ENCODE peak calls at places on chromosomes 11 and 22, in seven cellular contexts. D is HepG2, W is HCT116, P is SK-N-SH, F is GM12878, S is K562, A is H1. E is an unnamed sample.

GRCh38 chr11:131422491-131422890 is 52.1 kb downstream of the NTM start:
- DNase-seq in D (no peak), W (no peak), P (no peak), F (no peak), S (no peak), A (no peak), E (no peak)

GRCh38 chr11:12683857-12684256 is 9.6 kb downstream of the TEAD1 start:
- DNase-seq in D (no peak), W (no peak), P (no peak), F (no peak), S (no peak), A (no peak), E (peak)

GRCh38 chr11:17778956-17779860 is 44.6 kb downstream of the KCNC1 start:
- DNase-seq in D (no peak), W (no peak), P (no peak), F (no peak), S (no peak), A (no peak), E (no peak)

GRCh38 chr11:78037056-78037455 is 14.0 kb upstream of the KCTD14 start:
- DNase-seq in D (peak), W (no peak), P (no peak), F (no peak), S (no peak), A (no peak), E (peak)

GRCh38 chr11:27621440-27622161 is 78.7 kb downstream of the BDNF start:
- DNase-seq in D (no peak), W (no peak), P (no peak), F (no peak), S (no peak), A (no peak), E (no peak)

GRCh38 chr11:2750601-2751522 is 51.1 kb upstream of the KCNQ1OT1 start:
- DNase-seq in D (no peak), W (no peak), P (peak), F (no peak), S (no peak), A (no peak), E (no peak)

GRCh38 chr22:19793656-19794310 is 33.2 kb downstream of the TBX1 start:
- DNase-seq in D (no peak), W (no peak), P (no peak), F (no peak), S (no peak), A (no peak), E (no peak)

GRCh38 chr22:36027960-36028645 is 521 bp downstream of the RBFOX2 start:
- DNase-seq in D (no peak), W (no peak), P (peak), F (no peak), S (peak), A (peak), E (no peak)

GRCh38 chr11:92852946-92853345 is 116.5 kb upstream of the MTNR1B start:
- DNase-seq in D (no peak), W (no peak), P (no peak), F (no peak), S (no peak), A (no peak), E (no peak)

GRCh38 chr11:130139401-130139800 is 20.2 kb upstream of the ST14 start:
- DNase-seq in D (no peak), W (no peak), P (no peak), F (no peak), S (no peak), A (no peak), E (no peak)

GRCh38 chr22:46024136-46024840 is 47.3 kb upstream of the WNT7B start:
- DNase-seq in D (no peak), W (no peak), P (no peak), F (no peak), S (no peak), A (no peak), E (no peak)

GRCh38 chr22:32617271-32617670 is 142.7 kb downstream of the FBXO7 start:
- DNase-seq in D (no peak), W (no peak), P (no peak), F (no peak), S (no peak), A (no peak), E (no peak)

GRCh38 chr11:66467034-66467659 is 442 bp downstream of the PELI3 start:
- DNase-seq in D (no peak), W (no peak), P (no peak), F (no peak), S (no peak), A (no peak), E (peak)

GRCh38 chr22:20973634-20974286 is 6.7 kb downstream of the AIFM3 start:
- DNase-seq in D (no peak), W (no peak), P (no peak), F (no peak), S (no peak), A (no peak), E (no peak)

GRCh38 chr22:17951315-17951714 is 73.0 kb downstream of the MICAL3 start:
- DNase-seq in D (peak), W (no peak), P (no peak), F (no peak), S (no peak), A (no peak), E (no peak)

GRCh38 chr11:28585007-28585406 is 476.8 kb downstream of the METTL15 start:
- DNase-seq in D (no peak), W (no peak), P (no peak), F (no peak), S (no peak), A (no peak), E (no peak)

GRCh38 chr22:37887610-37888378 is 18.3 kb upstream of the MICALL1 start:
- DNase-seq in D (no peak), W (no peak), P (no peak), F (no peak), S (no peak), A (no peak), E (peak)

GRCh38 chr11:62338218-62338617 is 970 bp downstream of the ASRGL1 start:
- DNase-seq in D (no peak), W (no peak), P (no peak), F (no peak), S (no peak), A (no peak), E (no peak)

GRCh38 chr11:77510095-77510494 is 36.2 kb upstream of the PAK1 start:
- DNase-seq in D (no peak), W (no peak), P (no peak), F (no peak), S (no peak), A (peak), E (no peak)

GRCh38 chr11:11476971-11477645 is 124.1 kb upstream of the CSNK2A3 start:
- DNase-seq in D (no peak), W (no peak), P (no peak), F (no peak), S (no peak), A (no peak), E (no peak)

GRCh38 chr22:38109391-38110000 is 988 bp downstream of the BAIAP2L2 start:
- DNase-seq in D (no peak), W (no peak), P (no peak), F (no peak), S (no peak), A (no peak), E (no peak)

GRCh38 chr11:117868815-117869642 is 7.4 kb downstream of the FXYD6 start:
- DNase-seq in D (no peak), W (no peak), P (no peak), F (no peak), S (no peak), A (no peak), E (no peak)

GRCh38 chr11:2581151-2581930 is 118.5 kb downstream of the KCNQ1OT1 start:
- DNase-seq in D (no peak), W (no peak), P (peak), F (no peak), S (no peak), A (no peak), E (no peak)

GRCh38 chr11:132862918-132863317 is 669.4 kb downstream of the OPCML start:
- DNase-seq in D (no peak), W (no peak), P (no peak), F (no peak), S (no peak), A (no peak), E (no peak)

GRCh38 chr11:129950319-129951034 is 52.2 kb downstream of the PRDM10 start:
- DNase-seq in D (no peak), W (no peak), P (no peak), F (no peak), S (peak), A (no peak), E (peak)

GRCh38 chr11:123100378-123101085 is 38.6 kb upstream of the HSPA8 start:
- DNase-seq in D (no peak), W (no peak), P (no peak), F (no peak), S (no peak), A (no peak), E (no peak)

GRCh38 chr11:34358258-34358665 is 452 bp upstream of the ABTB2 start:
- DNase-seq in D (peak), W (peak), P (no peak), F (no peak), S (peak), A (no peak), E (peak)

GRCh38 chr11:27020736-27021135 is 19.9 kb upstream of the BBOX1 start:
- DNase-seq in D (no peak), W (no peak), P (no peak), F (no peak), S (no peak), A (no peak), E (peak)

GRCh38 chr11:92304271-92304670 is 79.7 kb downstream of the FAT3 start:
- DNase-seq in D (no peak), W (no peak), P (no peak), F (no peak), S (no peak), A (no peak), E (no peak)

GRCh38 chr11:108854366-108854765 is 189.5 kb downstream of the DDX10 start:
- DNase-seq in D (no peak), W (no peak), P (no peak), F (peak), S (no peak), A (no peak), E (no peak)

GRCh38 chr11:135002236-135002635 is 590.2 kb upstream of the B3GAT1 start:
- DNase-seq in D (no peak), W (no peak), P (no peak), F (no peak), S (no peak), A (no peak), E (no peak)

GRCh38 chr11:77501748-77502147 is 27.9 kb upstream of the PAK1 start:
- DNase-seq in D (no peak), W (no peak), P (no peak), F (no peak), S (no peak), A (no peak), E (no peak)

GRCh38 chr22:49920859-49921258 is 2.4 kb downstream of the CRELD2 start:
- DNase-seq in D (no peak), W (no peak), P (no peak), F (no peak), S (no peak), A (no peak), E (no peak)

GRCh38 chr22:49923445-49923844 is 5.0 kb downstream of the CRELD2 start:
- DNase-seq in D (no peak), W (no peak), P (no peak), F (no peak), S (no peak), A (no peak), E (no peak)

GRCh38 chr22:49922926-49923325 is 4.5 kb downstream of the CRELD2 start:
- DNase-seq in D (no peak), W (no peak), P (no peak), F (no peak), S (no peak), A (no peak), E (no peak)

GRCh38 chr22:49922484-49922883 is 4.0 kb downstream of the CRELD2 start:
- DNase-seq in D (no peak), W (no peak), P (no peak), F (no peak), S (no peak), A (no peak), E (no peak)

GRCh38 chr22:49921508-49922278 is 3.3 kb downstream of the CRELD2 start:
- DNase-seq in D (no peak), W (no peak), P (no peak), F (no peak), S (no peak), A (no peak), E (no peak)
- TF ChIP-seq JUND in D (no peak), W (no peak), P (no peak), F (no peak), S (no peak), A (no peak), E (no peak)

DNA sequence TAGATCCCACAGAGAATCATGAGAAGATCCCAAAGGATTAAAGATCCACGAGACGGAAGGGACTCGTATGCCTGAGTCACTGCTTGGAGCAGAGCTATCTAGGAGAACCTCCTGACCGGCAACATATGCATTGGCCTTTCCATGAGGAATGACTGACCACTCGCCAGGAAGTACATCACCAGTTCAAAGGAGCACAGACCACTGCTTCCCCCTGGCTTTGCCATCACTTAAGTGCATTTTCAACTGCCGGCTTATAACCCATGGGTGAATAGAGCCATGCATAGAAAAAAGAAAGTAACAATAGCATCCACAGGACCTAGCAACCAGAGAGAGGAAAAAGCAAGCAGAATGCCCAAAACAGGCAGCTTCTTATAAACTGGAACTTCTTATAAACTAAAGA is 98.3 kb upstream of the ZC3H12C start:
- DNase-seq in D (no peak), W (no peak), P (peak), F (no peak), S (no peak), A (no peak), E (no peak)
- TF ChIP-seq JUND in D (no peak), W (no peak), P (no peak), F (no peak), S (no peak), A (no peak), E (no peak)

DNA sequence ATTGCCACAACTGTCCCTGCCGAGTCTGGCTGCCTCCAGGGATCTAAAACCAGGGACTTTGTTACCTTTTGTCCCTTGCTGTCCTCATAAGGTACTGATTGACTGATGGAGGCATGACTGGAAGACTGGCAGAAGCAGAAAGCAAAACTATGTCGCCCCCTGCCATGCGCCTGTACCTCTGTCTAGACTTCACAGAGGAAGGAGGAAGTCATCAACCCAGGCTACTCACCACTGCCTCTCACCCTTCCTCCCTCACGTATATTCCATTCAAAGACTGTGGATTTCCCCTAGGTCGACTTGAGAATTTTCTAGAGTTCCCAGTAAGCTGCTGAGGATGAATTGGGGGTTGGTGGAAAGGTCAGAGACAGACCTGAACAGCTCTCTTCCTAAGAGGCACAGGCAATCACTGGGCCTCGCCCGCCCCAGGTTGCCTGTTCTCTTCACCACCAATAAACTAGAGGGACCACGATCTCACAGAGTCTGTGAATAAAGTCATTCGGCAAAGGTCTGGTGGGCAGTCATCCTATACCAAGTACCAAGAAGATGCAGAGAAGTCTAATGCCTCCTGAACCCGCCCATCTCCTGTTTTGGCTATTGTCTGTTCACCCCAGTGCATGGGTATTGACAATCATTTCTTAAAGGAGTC is 27.5 kb upstream of the CHST1 start:
- DNase-seq in D (no peak), W (no peak), P (no peak), F (no peak), S (no peak), A (no peak), E (no peak)
- TF ChIP-seq JUND in D (no peak), W (no peak), P (no peak), F (no peak), S (no peak), A (no peak), E (no peak)

GRCh38 chr22:24541681-24542515 is 13.0 kb downstream of the GUCD1 start:
- DNase-seq in D (no peak), W (no peak), P (no peak), F (no peak), S (no peak), A (no peak), E (no peak)

GRCh38 chr22:24543068-24543675 is 11.8 kb downstream of the GUCD1 start:
- DNase-seq in D (no peak), W (no peak), P (no peak), F (no peak), S (no peak), A (no peak), E (peak)

GRCh38 chr22:24540470-24540869 is 14.5 kb downstream of the GUCD1 start:
- DNase-seq in D (no peak), W (no peak), P (no peak), F (no peak), S (no peak), A (no peak), E (no peak)

GRCh38 chr22:24543679-24544243 is 11.2 kb downstream of the GUCD1 start:
- DNase-seq in D (no peak), W (no peak), P (no peak), F (no peak), S (no peak), A (no peak), E (no peak)

GRCh38 chr22:24542641-24543040 is 12.3 kb downstream of the GUCD1 start:
- DNase-seq in D (no peak), W (no peak), P (no peak), F (no peak), S (no peak), A (no peak), E (peak)
- TF ChIP-seq JUND in D (no peak), W (no peak), P (no peak), F (no peak), S (no peak), A (no peak), E (no peak)

GRCh38 chr11:105181100-105181499 is 41.5 kb upstream of the CARD18 start:
- DNase-seq in D (no peak), W (no peak), P (no peak), F (no peak), S (no peak), A (no peak), E (no peak)

GRCh38 chr11:105181521-105181920 is 42.0 kb upstream of the CARD18 start:
- DNase-seq in D (no peak), W (no peak), P (no peak), F (no peak), S (no peak), A (no peak), E (peak)

GRCh38 chr11:105177658-105178057 is 38.1 kb upstream of the CARD18 start:
- DNase-seq in D (no peak), W (no peak), P (no peak), F (no peak), S (no peak), A (no peak), E (no peak)

GRCh38 chr11:105179542-105180278 is 40.1 kb upstream of the CARD18 start:
- DNase-seq in D (peak), W (no peak), P (no peak), F (no peak), S (no peak), A (no peak), E (peak)
- TF ChIP-seq JUND in D (no peak), W (no peak), P (no peak), F (no peak), S (no peak), A (no peak), E (no peak)

DNA sequence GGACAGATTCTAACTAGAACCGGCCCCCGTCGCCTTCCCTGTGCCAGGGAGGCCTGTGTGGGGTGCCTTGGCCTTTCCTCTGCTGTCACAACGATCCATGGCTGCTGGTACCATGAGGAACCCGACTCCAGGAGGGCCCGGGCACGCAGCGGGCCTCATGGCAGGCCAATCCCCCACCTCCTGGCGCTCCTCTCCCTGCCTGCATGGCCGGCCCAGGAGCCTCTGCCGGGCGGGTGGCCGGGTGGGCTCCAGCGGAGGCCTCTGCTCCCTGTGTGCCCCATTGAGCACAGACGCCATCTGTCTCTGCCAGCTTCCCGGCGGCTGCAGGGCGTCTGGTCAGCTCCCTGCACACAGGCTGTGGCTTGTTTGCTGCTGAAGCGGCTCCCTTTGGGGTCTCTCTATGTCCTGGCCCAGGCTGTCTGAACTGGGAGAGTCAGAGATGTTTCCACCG is 86.5 kb downstream of the MYEOV start:
- DNase-seq in D (no peak), W (no peak), P (peak), F (no peak), S (no peak), A (no peak), E (no peak)
- TF ChIP-seq JUND in D (no peak), W (no peak), P (no peak), F (no peak), S (no peak), A (no peak), E (no peak)

DNA sequence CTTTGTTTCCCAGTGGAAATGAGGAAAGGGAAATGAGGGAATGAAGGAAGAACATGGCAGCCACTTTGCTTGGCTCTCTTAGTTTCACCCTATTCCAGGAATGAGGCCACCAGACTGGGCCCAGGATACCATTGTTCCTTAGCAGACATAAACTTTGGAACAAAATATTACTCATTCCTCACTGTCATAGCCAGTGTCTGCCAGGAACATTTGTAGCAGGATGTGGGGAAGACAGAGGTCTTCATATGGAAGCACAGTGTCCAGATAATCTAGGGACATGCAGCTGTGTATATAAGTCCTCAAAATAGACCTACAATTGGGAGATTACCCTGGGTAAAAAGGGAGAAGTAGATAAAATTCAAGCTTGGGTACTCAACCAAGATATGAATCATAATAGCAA is 15.2 kb upstream of the FUT4 start:
- DNase-seq in D (no peak), W (no peak), P (no peak), F (no peak), S (no peak), A (no peak), E (no peak)
- TF ChIP-seq JUND in D (no peak), W (no peak), P (no peak), F (no peak), S (no peak), A (no peak), E (no peak)

E was measured in T47D.